ENCODE peak calls at places on chromosomes 13 and 19, in ten cellular contexts. C, A, L, M, D, V, Q, Y, S and B are unnamed samples.

GRCh38 chr19:35342430-35342829 is 5.3 kb upstream of the FFAR1 start:
- DNase-seq in C (no peak), A (no peak), L (no peak), M (no peak), D (no peak), V (no peak), Q (peak), Y (no peak), S (peak), B (no peak)

GRCh38 chr13:109140054-109140776 is 510.8 kb downstream of the MYO16 start:
- DNase-seq in C (no peak), A (no peak), L (no peak), M (no peak), D (no peak), V (no peak), Q (peak), Y (no peak), S (no peak), B (no peak)

GRCh38 chr19:15337202-15337601 is 4.9 kb upstream of the BRD4 start:
- DNase-seq in C (no peak), A (no peak), L (peak), M (no peak), D (no peak), V (no peak), Q (no peak), Y (peak), S (no peak), B (no peak)

GRCh38 chr19:38975214-38975860 is at the start of gene FBXO17:
- DNase-seq in C (no peak), A (peak), L (peak), M (no peak), D (peak), V (peak), Q (peak), Y (no peak), S (peak), B (peak)

GRCh38 chr19:18000981-18001836 is 6.8 kb upstream of the ARRDC2 start:
- DNase-seq in C (peak), A (peak), L (peak), M (peak), D (peak), V (peak), Q (peak), Y (peak), S (peak), B (peak)

GRCh38 chr13:48241651-48242050 is 8.6 kb downstream of the ITM2B start:
- DNase-seq in C (no peak), A (no peak), L (no peak), M (no peak), D (no peak), V (no peak), Q (no peak), Y (no peak), S (no peak), B (no peak)

GRCh38 chr13:97982286-97982685 is 28.8 kb downstream of the IPO5 start:
- DNase-seq in C (no peak), A (no peak), L (peak), M (no peak), D (no peak), V (no peak), Q (no peak), Y (no peak), S (no peak), B (no peak)

GRCh38 chr13:72463561-72463960 is 263.9 kb downstream of the MZT1 start:
- DNase-seq in C (no peak), A (no peak), L (peak), M (no peak), D (no peak), V (no peak), Q (no peak), Y (no peak), S (no peak), B (no peak)

GRCh38 chr13:113119822-113120189 is 2.8 kb upstream of the F10 start:
- DNase-seq in C (no peak), A (no peak), L (no peak), M (no peak), D (peak), V (no peak), Q (no peak), Y (no peak), S (no peak), B (no peak)

GRCh38 chr13:107838592-107839161 is 376.7 kb downstream of the LIG4 start:
- DNase-seq in C (no peak), A (no peak), L (no peak), M (no peak), D (no peak), V (no peak), Q (peak), Y (no peak), S (no peak), B (no peak)

GRCh38 chr13:31067416-31068118 is 94.1 kb downstream of the HSPH1 start:
- DNase-seq in C (no peak), A (no peak), L (peak), M (no peak), D (no peak), V (peak), Q (no peak), Y (peak), S (no peak), B (no peak)

GRCh38 chr13:113182046-113182445 is 23.6 kb downstream of the PROZ start:
- DNase-seq in C (no peak), A (no peak), L (peak), M (no peak), D (no peak), V (no peak), Q (no peak), Y (no peak), S (no peak), B (no peak)

GRCh38 chr13:46633416-46633815 is 80.4 kb downstream of the LRCH1 start:
- DNase-seq in C (no peak), A (peak), L (peak), M (no peak), D (no peak), V (peak), Q (no peak), Y (peak), S (no peak), B (no peak)
- TF ChIP-seq CTCF in C (no peak), A (no peak), L (no peak), M (no peak), D (no peak), V (no peak), Q (no peak), Y (no peak), S (no peak), B (no peak)

DNA sequence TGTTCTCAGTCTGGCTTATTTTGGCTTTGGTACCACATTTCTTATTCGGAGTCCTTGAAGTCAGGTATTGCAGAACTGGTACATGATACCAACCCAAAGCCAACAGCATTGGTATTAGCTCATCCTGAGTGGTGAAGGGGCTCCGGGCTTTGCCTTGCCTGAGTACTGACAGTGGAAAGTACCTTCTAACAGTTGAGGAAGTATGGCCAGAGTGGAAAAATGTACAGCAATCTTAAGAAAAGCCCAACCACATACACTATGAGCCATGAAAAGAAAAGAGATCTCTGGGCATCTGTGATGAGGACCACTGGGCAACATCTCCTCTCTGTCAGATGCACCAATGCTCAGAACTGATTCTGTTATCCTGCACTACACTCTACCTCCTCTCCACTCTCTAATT is 8.3 kb downstream of the LCP1 start:
- DNase-seq in C (no peak), A (no peak), L (no peak), M (peak), D (no peak), V (no peak), Q (no peak), Y (no peak), S (no peak), B (no peak)
- TF ChIP-seq CTCF in C (no peak), A (no peak), L (no peak), M (no peak), D (no peak), V (no peak), Q (no peak), Y (no peak), S (no peak), B (no peak)

DNA sequence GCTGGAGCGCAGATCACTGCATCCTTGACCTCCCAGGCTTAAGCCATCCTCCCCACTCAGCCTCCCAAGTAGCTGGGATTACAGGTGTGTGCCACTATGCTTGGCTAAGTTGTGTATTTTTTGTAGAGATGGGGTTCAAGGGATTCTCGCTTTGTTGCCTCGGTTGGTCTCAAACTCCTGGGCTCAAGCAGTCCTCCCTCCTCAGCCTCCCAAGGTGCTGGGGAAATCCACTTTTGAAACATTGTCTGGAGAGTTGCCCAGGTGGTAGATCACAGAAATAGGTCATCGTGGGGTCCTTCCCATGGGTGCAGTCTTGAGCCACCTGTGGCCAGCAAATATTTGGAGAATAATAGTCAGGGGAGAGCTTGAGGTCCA is 5.2 kb downstream of the LDLR start:
- DNase-seq in C (no peak), A (no peak), L (no peak), M (no peak), D (no peak), V (no peak), Q (no peak), Y (no peak), S (no peak), B (no peak)
- TF ChIP-seq CTCF in C (no peak), A (no peak), L (no peak), M (no peak), D (no peak), V (no peak), Q (no peak), Y (no peak), S (no peak), B (no peak)

GRCh38 chr19:11227201-11227886 is 12.1 kb upstream of the ANGPTL8 start:
- DNase-seq in C (no peak), A (peak), L (no peak), M (no peak), D (no peak), V (no peak), Q (peak), Y (peak), S (no peak), B (no peak)
- TF ChIP-seq CTCF in C (no peak), A (no peak), L (peak), M (no peak), D (no peak), V (peak), Q (peak), Y (peak), S (no peak), B (no peak)

GRCh38 chr13:35984287-35984686 is 146.9 kb downstream of the DCLK1 start:
- DNase-seq in C (no peak), A (no peak), L (no peak), M (no peak), D (no peak), V (no peak), Q (no peak), Y (no peak), S (no peak), B (no peak)

GRCh38 chr13:35987572-35988513 is 143.3 kb downstream of the DCLK1 start:
- DNase-seq in C (no peak), A (no peak), L (no peak), M (no peak), D (no peak), V (no peak), Q (peak), Y (no peak), S (no peak), B (no peak)

GRCh38 chr13:35988648-35989081 is 142.5 kb downstream of the DCLK1 start:
- DNase-seq in C (no peak), A (no peak), L (peak), M (no peak), D (no peak), V (peak), Q (peak), Y (no peak), S (no peak), B (no peak)

GRCh38 chr13:35983206-35983605 is 148.0 kb downstream of the DCLK1 start:
- DNase-seq in C (no peak), A (no peak), L (no peak), M (no peak), D (no peak), V (no peak), Q (no peak), Y (no peak), S (no peak), B (no peak)

DNA sequence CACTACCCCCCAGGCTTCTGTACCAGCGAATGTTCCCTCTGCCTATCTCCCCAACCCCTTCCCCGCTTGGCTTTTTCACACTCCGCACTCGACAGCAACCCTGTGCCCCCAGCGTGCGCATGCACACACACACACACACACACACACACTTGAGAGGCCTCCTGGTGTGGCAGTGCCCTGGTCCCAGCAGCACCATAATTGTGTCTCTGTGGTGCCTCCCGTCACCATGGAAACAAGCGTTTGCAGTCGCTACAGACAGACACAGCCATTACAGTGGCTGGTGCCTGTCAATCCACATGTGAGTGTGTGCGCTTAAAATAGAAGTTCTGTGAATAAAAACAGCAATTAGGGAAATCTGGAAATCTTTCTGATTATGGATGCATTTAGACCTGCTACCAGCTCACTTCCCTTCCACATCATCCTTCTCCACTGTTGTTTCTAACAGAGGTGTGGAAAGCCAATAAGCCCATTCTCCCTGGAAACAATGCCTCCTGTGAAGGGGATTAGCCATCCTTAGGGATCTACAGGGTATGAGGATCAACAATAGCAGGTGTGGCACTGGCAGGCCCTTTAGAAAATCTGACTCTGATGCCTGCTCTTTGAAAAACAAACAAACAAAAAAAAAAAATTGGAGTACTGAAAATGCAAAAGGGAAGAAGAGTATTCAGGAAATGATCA is 146.3 kb downstream of the DCLK1 start:
- DNase-seq in C (no peak), A (no peak), L (no peak), M (no peak), D (no peak), V (no peak), Q (peak), Y (no peak), S (no peak), B (no peak)
- TF ChIP-seq CTCF in C (no peak), A (no peak), L (no peak), M (no peak), D (no peak), V (no peak), Q (no peak), Y (no peak), S (no peak), B (no peak)

GRCh38 chr13:25657062-25657588 is 285.4 kb downstream of the ATP8A2 start:
- DNase-seq in C (no peak), A (no peak), L (no peak), M (no peak), D (no peak), V (no peak), Q (no peak), Y (no peak), S (no peak), B (no peak)
- TF ChIP-seq CTCF in C (no peak), A (no peak), L (no peak), M (no peak), D (no peak), V (no peak), Q (no peak), Y (no peak), S (no peak), B (no peak)